ENCODE peak calls at places on chromosomes 5 and 9, in five cellular contexts. I, N, L, X and U are unnamed samples.
A peak's percentile ranks its signal among the peaks of the same experiment; 100 is the strongest.

GRCh38 chr5:12526113-12526512 is 621.9 kb upstream of the CTNND2 start:
- DNase-seq in I (no peak), N (no peak), L (no peak), X (no peak), U (no peak)

GRCh38 chr5:142792012-142792864 is 22.1 kb downstream of the ARHGAP26 start:
- DNase-seq in I (no peak), N (no peak), L (no peak), X (no peak), U (no peak)

GRCh38 chr9:6054280-6055099 is 39.1 kb upstream of the RANBP6 start:
- DNase-seq in I (peak; percentile 51), N (peak; percentile 67), L (peak; percentile 14), X (peak; percentile 67), U (no peak)

GRCh38 chr5:149938791-149939358 is 5.7 kb downstream of the PDE6A start:
- DNase-seq in I (peak; percentile 62), N (no peak), L (peak; percentile 74), X (no peak), U (no peak)

GRCh38 chr9:96317335-96317980 is 15.5 kb upstream of the HSD17B3 start:
- DNase-seq in I (peak; percentile 66), N (peak; percentile 65), L (peak; percentile 59), X (peak; percentile 52), U (no peak)

GRCh38 chr5:7856855-7857254 is 5.9 kb upstream of the CFAP90 start:
- DNase-seq in I (peak; percentile 30), N (peak; percentile 64), L (no peak), X (no peak), U (peak; percentile 33)

GRCh38 chr5:127088226-127088625 is 14.9 kb upstream of the C5orf63 start:
- DNase-seq in I (peak; percentile 83), N (no peak), L (peak; percentile 80), X (no peak), U (no peak)

GRCh38 chr5:171122372-171122771 is 186.7 kb upstream of the TLX3 start:
- DNase-seq in I (no peak), N (no peak), L (no peak), X (peak; percentile 41), U (no peak)

GRCh38 chr9:15729507-15729906 is 176.7 kb downstream of the CCDC171 start:
- DNase-seq in I (no peak), N (no peak), L (no peak), X (no peak), U (no peak)

GRCh38 chr5:105849701-105850100 is 1821.0 kb downstream of the EFNA5 start:
- DNase-seq in I (no peak), N (no peak), L (peak; percentile 14), X (no peak), U (no peak)

GRCh38 chr9:122463828-122464632 is 13.7 kb downstream of the OR1J1 start:
- DNase-seq in I (no peak), N (no peak), L (no peak), X (peak; percentile 10), U (no peak)

GRCh38 chr9:134553061-134553891 is 88.3 kb upstream of the COL5A1 start:
- DNase-seq in I (no peak), N (no peak), L (peak; percentile 36), X (no peak), U (no peak)